ENCODE peak calls at places on chromosome 18, in eight cellular contexts. E is germinal center, V is T-helper 2 cell, L is NCI-H460, Q is upper lobe of right lung, M is body of pancreas, X is B cell, C is globus pallidus. O is an unnamed sample.

GRCh38 chr18:48023334-48024008 is 93.0 kb upstream of the SMAD2 start:
- DNase-seq in Q (peak; percentile 44), E (no peak), X (no peak), C (peak; percentile 17), V (peak; percentile 34), L (peak; percentile 54), M (peak; percentile 48), O (peak; percentile 78)

GRCh38 chr18:58213445-58213844 is 169.4 kb downstream of the NEDD4L start:
- DNase-seq in L (no peak), E (no peak), Q (no peak), X (no peak), V (peak; percentile 46), M (no peak), C (no peak), O (no peak)

GRCh38 chr18:69109686-69110085 is 291.0 kb upstream of the DOK6 start:
- DNase-seq in E (no peak), C (no peak), Q (no peak), L (no peak), V (no peak), M (no peak), X (no peak), O (no peak)

GRCh38 chr18:5158587-5158986 is 38.5 kb downstream of the AKAIN1 start:
- DNase-seq in Q (no peak), E (no peak), C (no peak), V (no peak), L (no peak), X (no peak), M (no peak), O (no peak)

GRCh38 chr18:38611036-38611964 is 1045.7 kb upstream of the CELF4 start:
- DNase-seq in L (no peak), X (no peak), E (no peak), C (no peak), V (no peak), Q (no peak), M (no peak), O (no peak)

GRCh38 chr18:2627821-2628276 is 27.7 kb upstream of the SMCHD1 start:
- DNase-seq in C (no peak), L (no peak), X (no peak), V (peak; percentile 90), Q (no peak), E (no peak), M (no peak), O (no peak)

GRCh38 chr18:54717673-54718435 is 110.4 kb upstream of the RAB27B start:
- DNase-seq in V (peak; percentile 90), X (peak; percentile 11), Q (no peak), M (no peak), E (peak; percentile 6), L (no peak), C (peak; percentile 7), O (no peak)

GRCh38 chr18:11112218-11112750 is 37.1 kb downstream of the PIEZO2 start:
- DNase-seq in L (no peak), Q (no peak), X (no peak), C (no peak), E (no peak), M (no peak), V (no peak), O (no peak)

GRCh38 chr18:28834889-28835288 is 658.0 kb upstream of the CDH2 start:
- DNase-seq in X (no peak), M (no peak), C (no peak), E (no peak), L (no peak), Q (no peak), V (no peak), O (no peak)

GRCh38 chr18:24463233-24463775 is 2.9 kb downstream of the HRH4 start:
- DNase-seq in E (no peak), C (peak; percentile 5), Q (no peak), L (no peak), X (no peak), V (no peak), M (no peak), O (no peak)

GRCh38 chr18:9434240-9434701 is 41.0 kb upstream of the RALBP1 start:
- DNase-seq in L (no peak), Q (no peak), E (no peak), V (no peak), C (no peak), X (peak; percentile 2), M (no peak), O (no peak)

GRCh38 chr18:24964213-24964612 is 387.8 kb downstream of the ZNF521 start:
- DNase-seq in Q (no peak), M (no peak), L (no peak), C (no peak), V (peak; percentile 1), X (peak; percentile 81), E (peak; percentile 18), O (no peak)

GRCh38 chr18:22342625-22343024 is 75.1 kb downstream of the CTAGE1 start:
- DNase-seq in E (no peak), M (peak; percentile 43), L (no peak), Q (peak; percentile 80), V (peak; percentile 72), C (no peak), X (no peak), O (peak; percentile 29)

GRCh38 chr18:79245517-79246001 is 150.2 kb upstream of the NFATC1 start:
- DNase-seq in V (peak; percentile 80), X (peak; percentile 62), Q (no peak), M (no peak), L (peak; percentile 92), E (no peak), C (no peak), O (no peak)

GRCh38 chr18:10140928-10141327 is 227.1 kb downstream of the VAPA start:
- DNase-seq in X (no peak), E (no peak), Q (no peak), C (no peak), L (no peak), M (peak; percentile 80), V (no peak), O (no peak)

GRCh38 chr18:55559735-55560134 is 28.3 kb downstream of the TCF4 start:
- DNase-seq in M (no peak), X (no peak), Q (no peak), C (peak; percentile 46), E (no peak), V (no peak), L (no peak), O (no peak)

GRCh38 chr18:908631-909621 is 4.3 kb downstream of the ADCYAP1 start:
- DNase-seq in Q (no peak), V (no peak), C (no peak), M (no peak), L (no peak), E (no peak), X (no peak), O (no peak)

GRCh38 chr18:34339155-34339554 is 114.4 kb upstream of the NOL4 start:
- DNase-seq in L (no peak), X (no peak), C (no peak), V (no peak), Q (no peak), M (no peak), E (no peak), O (no peak)

GRCh38 chr18:50956116-50956515 is 11.7 kb upstream of the ELAC1 start:
- DNase-seq in C (no peak), M (no peak), Q (no peak), E (no peak), L (no peak), V (no peak), X (no peak), O (no peak)

GRCh38 chr18:28189400-28190239 is 12.7 kb upstream of the CDH2 start:
- DNase-seq in C (peak; percentile 44), Q (no peak), M (no peak), E (peak; percentile 9), V (peak; percentile 30), X (no peak), L (no peak), O (peak; percentile 21)

GRCh38 chr18:72544092-72544886 is at the start of gene CBLN2:
- DNase-seq in Q (peak; percentile 79), V (peak; percentile 44), C (peak; percentile 66), M (peak; percentile 44), L (peak; percentile 56), E (peak; percentile 66), X (peak; percentile 49), O (peak; percentile 41)

GRCh38 chr18:76430636-76431035 is 64.4 kb downstream of the ZNF516 start:
- DNase-seq in E (no peak), L (no peak), M (no peak), C (no peak), V (no peak), X (no peak), Q (no peak), O (no peak)

GRCh38 chr18:36329684-36330434 is 32.3 kb downstream of the FHOD3 start:
- DNase-seq in Q (no peak), C (no peak), L (no peak), E (no peak), M (no peak), V (no peak), X (no peak), O (no peak)

GRCh38 chr18:73551211-73551610 is 596.4 kb downstream of the FBXO15 start:
- DNase-seq in E (no peak), C (no peak), Q (no peak), M (no peak), L (no peak), X (no peak), V (no peak), O (no peak)

GRCh38 chr18:50986360-50987087 is 18.7 kb downstream of the ELAC1 start:
- DNase-seq in Q (no peak), X (no peak), L (no peak), C (no peak), E (no peak), V (no peak), M (no peak), O (peak; percentile 31)

GRCh38 chr18:67410671-67411070 is 105.8 kb downstream of the DSEL start:
- DNase-seq in L (no peak), M (no peak), V (no peak), Q (no peak), E (no peak), X (no peak), C (no peak), O (no peak)

GRCh38 chr18:23588836-23589560 is 2.7 kb upstream of the NPC1 start:
- DNase-seq in V (no peak), L (no peak), E (no peak), Q (no peak), C (no peak), X (no peak), M (no peak), O (no peak)

GRCh38 chr18:3594760-3595241 is 144.8 kb downstream of the TGIF1 start:
- DNase-seq in X (no peak), V (peak; percentile 53), L (no peak), C (peak; percentile 60), Q (no peak), E (no peak), M (no peak), O (no peak)

GRCh38 chr18:80108122-80108536 is 933 bp upstream of the ADNP2 start:
- DNase-seq in Q (no peak), M (peak; percentile 17), C (no peak), V (no peak), E (no peak), X (peak; percentile 29), L (no peak), O (no peak)

GRCh38 chr18:79337184-79337583 is 58.5 kb upstream of the NFATC1 start:
- DNase-seq in L (no peak), E (no peak), M (no peak), C (no peak), V (no peak), X (no peak), Q (no peak), O (no peak)